ENCODE peak calls at places on chromosomes 13 and 19, in eight cellular contexts. One of them, this sample, is unnamed.

GRCh38 chr19:33953023-33953422 is 156.4 kb downstream of the KCTD15 start:
- DNase-seq in CD8-positive, alpha-beta T cell: no peak
- DNase-seq in GM23338: no peak
- DNase-seq in psoas muscle: no peak
- DNase-seq in endothelial cell of umbilical vein: no peak
- DNase-seq in fibroblast of lung: no peak
- DNase-seq in A549: no peak
- DNase-seq in breast epithelium: no peak
- DNase-seq in this sample: no peak

GRCh38 chr13:99432637-99433542 is 68.4 kb upstream of the TM9SF2 start:
- DNase-seq in CD8-positive, alpha-beta T cell: peak
- DNase-seq in GM23338: peak
- DNase-seq in psoas muscle: peak
- DNase-seq in endothelial cell of umbilical vein: peak
- DNase-seq in fibroblast of lung: peak
- DNase-seq in A549: peak
- DNase-seq in breast epithelium: peak
- DNase-seq in this sample: no peak

GRCh38 chr13:40599722-40600121 is 66.7 kb downstream of the FOXO1 start:
- DNase-seq in CD8-positive, alpha-beta T cell: no peak
- DNase-seq in GM23338: no peak
- DNase-seq in psoas muscle: no peak
- DNase-seq in endothelial cell of umbilical vein: no peak
- DNase-seq in fibroblast of lung: no peak
- DNase-seq in A549: no peak
- DNase-seq in breast epithelium: no peak
- DNase-seq in this sample: no peak

GRCh38 chr19:29690842-29691241 is 24.2 kb downstream of the C19orf12 start:
- DNase-seq in CD8-positive, alpha-beta T cell: peak
- DNase-seq in GM23338: peak
- DNase-seq in psoas muscle: peak
- DNase-seq in endothelial cell of umbilical vein: peak
- DNase-seq in fibroblast of lung: peak
- DNase-seq in A549: peak
- DNase-seq in breast epithelium: no peak
- DNase-seq in this sample: no peak

GRCh38 chr13:110347535-110348308 is 40.6 kb downstream of the COL4A2 start:
- DNase-seq in CD8-positive, alpha-beta T cell: no peak
- DNase-seq in GM23338: no peak
- DNase-seq in psoas muscle: peak
- DNase-seq in endothelial cell of umbilical vein: no peak
- DNase-seq in fibroblast of lung: peak
- DNase-seq in A549: peak
- DNase-seq in breast epithelium: peak
- DNase-seq in this sample: no peak

GRCh38 chr13:37899753-37900152 is 30.2 kb upstream of the TRPC4 start:
- DNase-seq in CD8-positive, alpha-beta T cell: no peak
- DNase-seq in GM23338: no peak
- DNase-seq in psoas muscle: no peak
- DNase-seq in endothelial cell of umbilical vein: no peak
- DNase-seq in fibroblast of lung: no peak
- DNase-seq in A549: no peak
- DNase-seq in breast epithelium: no peak
- DNase-seq in this sample: no peak

GRCh38 chr19:7689165-7689564 is 8.5 kb downstream of the TRAPPC5 start:
- DNase-seq in CD8-positive, alpha-beta T cell: no peak
- DNase-seq in GM23338: peak
- DNase-seq in psoas muscle: no peak
- DNase-seq in endothelial cell of umbilical vein: no peak
- DNase-seq in fibroblast of lung: no peak
- DNase-seq in A549: no peak
- DNase-seq in breast epithelium: no peak
- DNase-seq in this sample: no peak

GRCh38 chr13:72150502-72150901 is 283.5 kb upstream of the DACH1 start:
- DNase-seq in CD8-positive, alpha-beta T cell: no peak
- DNase-seq in GM23338: peak
- DNase-seq in psoas muscle: no peak
- DNase-seq in endothelial cell of umbilical vein: no peak
- DNase-seq in fibroblast of lung: no peak
- DNase-seq in A549: no peak
- DNase-seq in breast epithelium: no peak
- DNase-seq in this sample: no peak

GRCh38 chr13:37316935-37317334 is 211.5 kb upstream of the CSNK1A1L start:
- DNase-seq in CD8-positive, alpha-beta T cell: no peak
- DNase-seq in GM23338: no peak
- DNase-seq in psoas muscle: no peak
- DNase-seq in endothelial cell of umbilical vein: no peak
- DNase-seq in fibroblast of lung: no peak
- DNase-seq in A549: no peak
- DNase-seq in breast epithelium: no peak
- DNase-seq in this sample: no peak

GRCh38 chr19:10688545-10689280 is 12.5 kb upstream of the QTRT1 start:
- DNase-seq in CD8-positive, alpha-beta T cell: no peak
- DNase-seq in GM23338: no peak
- DNase-seq in psoas muscle: no peak
- DNase-seq in endothelial cell of umbilical vein: no peak
- DNase-seq in fibroblast of lung: no peak
- DNase-seq in A549: no peak
- DNase-seq in breast epithelium: no peak
- DNase-seq in this sample: no peak

GRCh38 chr19:42033413-42033812 is 36.6 kb downstream of the GRIK5 start:
- DNase-seq in CD8-positive, alpha-beta T cell: no peak
- DNase-seq in GM23338: no peak
- DNase-seq in psoas muscle: no peak
- DNase-seq in endothelial cell of umbilical vein: no peak
- DNase-seq in fibroblast of lung: no peak
- DNase-seq in A549: no peak
- DNase-seq in breast epithelium: no peak
- DNase-seq in this sample: no peak

GRCh38 chr13:75830842-75831241 is 194.7 kb downstream of the LMO7 start:
- DNase-seq in CD8-positive, alpha-beta T cell: no peak
- DNase-seq in GM23338: no peak
- DNase-seq in psoas muscle: no peak
- DNase-seq in endothelial cell of umbilical vein: no peak
- DNase-seq in fibroblast of lung: peak
- DNase-seq in A549: no peak
- DNase-seq in breast epithelium: no peak
- DNase-seq in this sample: no peak

GRCh38 chr19:34120846-34121639 is 51.3 kb upstream of the LSM14A start:
- DNase-seq in CD8-positive, alpha-beta T cell: peak
- DNase-seq in GM23338: peak
- DNase-seq in psoas muscle: no peak
- DNase-seq in endothelial cell of umbilical vein: peak
- DNase-seq in fibroblast of lung: peak
- DNase-seq in A549: peak
- DNase-seq in breast epithelium: no peak
- DNase-seq in this sample: no peak

GRCh38 chr19:56423985-56424353 is 19.8 kb downstream of the ZNF583 start:
- DNase-seq in CD8-positive, alpha-beta T cell: no peak
- DNase-seq in GM23338: no peak
- DNase-seq in psoas muscle: no peak
- DNase-seq in endothelial cell of umbilical vein: no peak
- DNase-seq in fibroblast of lung: peak
- DNase-seq in A549: no peak
- DNase-seq in breast epithelium: no peak
- DNase-seq in this sample: no peak

GRCh38 chr19:53055117-53055516 is 10.6 kb downstream of the ERVV-2 start:
- DNase-seq in CD8-positive, alpha-beta T cell: no peak
- DNase-seq in GM23338: no peak
- DNase-seq in psoas muscle: no peak
- DNase-seq in endothelial cell of umbilical vein: no peak
- DNase-seq in fibroblast of lung: no peak
- DNase-seq in A549: no peak
- DNase-seq in breast epithelium: no peak
- DNase-seq in this sample: no peak

GRCh38 chr19:2047449-2048103 is 3.5 kb downstream of the MKNK2 start:
- DNase-seq in CD8-positive, alpha-beta T cell: peak
- DNase-seq in GM23338: no peak
- DNase-seq in psoas muscle: peak
- DNase-seq in endothelial cell of umbilical vein: peak
- DNase-seq in fibroblast of lung: peak
- DNase-seq in A549: peak
- DNase-seq in breast epithelium: no peak
- DNase-seq in this sample: no peak

GRCh38 chr13:71831716-71832115 is 35.3 kb downstream of the DACH1 start:
- DNase-seq in CD8-positive, alpha-beta T cell: no peak
- DNase-seq in GM23338: peak
- DNase-seq in psoas muscle: no peak
- DNase-seq in endothelial cell of umbilical vein: no peak
- DNase-seq in fibroblast of lung: no peak
- DNase-seq in A549: no peak
- DNase-seq in breast epithelium: no peak
- DNase-seq in this sample: no peak

GRCh38 chr13:45658586-45659235 is 43.2 kb upstream of the ERICH6B start:
- DNase-seq in CD8-positive, alpha-beta T cell: no peak
- DNase-seq in GM23338: no peak
- DNase-seq in psoas muscle: no peak
- DNase-seq in endothelial cell of umbilical vein: no peak
- DNase-seq in fibroblast of lung: no peak
- DNase-seq in A549: no peak
- DNase-seq in breast epithelium: no peak
- DNase-seq in this sample: no peak

GRCh38 chr13:46595136-46595917 is 42.4 kb downstream of the LRCH1 start:
- DNase-seq in CD8-positive, alpha-beta T cell: no peak
- DNase-seq in GM23338: no peak
- DNase-seq in psoas muscle: no peak
- DNase-seq in endothelial cell of umbilical vein: peak
- DNase-seq in fibroblast of lung: no peak
- DNase-seq in A549: no peak
- DNase-seq in breast epithelium: peak
- DNase-seq in this sample: no peak

GRCh38 chr13:52345048-52345447 is 60.9 kb downstream of the THSD1 start:
- DNase-seq in CD8-positive, alpha-beta T cell: no peak
- DNase-seq in GM23338: no peak
- DNase-seq in psoas muscle: no peak
- DNase-seq in endothelial cell of umbilical vein: peak
- DNase-seq in fibroblast of lung: peak
- DNase-seq in A549: no peak
- DNase-seq in breast epithelium: no peak
- DNase-seq in this sample: no peak

GRCh38 chr19:21462540-21462939 is 42.9 kb upstream of the ZNF429 start:
- DNase-seq in CD8-positive, alpha-beta T cell: no peak
- DNase-seq in GM23338: no peak
- DNase-seq in psoas muscle: no peak
- DNase-seq in endothelial cell of umbilical vein: no peak
- DNase-seq in fibroblast of lung: no peak
- DNase-seq in A549: no peak
- DNase-seq in breast epithelium: no peak
- DNase-seq in this sample: no peak
- H3K4me3 ChIP-seq in CD8-positive, alpha-beta T cell: no peak
- H3K4me3 ChIP-seq in GM23338: peak
- H3K4me3 ChIP-seq in psoas muscle: no peak
- H3K4me3 ChIP-seq in endothelial cell of umbilical vein: no peak
- H3K4me3 ChIP-seq in fibroblast of lung: no peak
- H3K4me3 ChIP-seq in A549: no peak
- H3K4me3 ChIP-seq in breast epithelium: no peak
- H3K4me3 ChIP-seq in this sample: no peak

DNA sequence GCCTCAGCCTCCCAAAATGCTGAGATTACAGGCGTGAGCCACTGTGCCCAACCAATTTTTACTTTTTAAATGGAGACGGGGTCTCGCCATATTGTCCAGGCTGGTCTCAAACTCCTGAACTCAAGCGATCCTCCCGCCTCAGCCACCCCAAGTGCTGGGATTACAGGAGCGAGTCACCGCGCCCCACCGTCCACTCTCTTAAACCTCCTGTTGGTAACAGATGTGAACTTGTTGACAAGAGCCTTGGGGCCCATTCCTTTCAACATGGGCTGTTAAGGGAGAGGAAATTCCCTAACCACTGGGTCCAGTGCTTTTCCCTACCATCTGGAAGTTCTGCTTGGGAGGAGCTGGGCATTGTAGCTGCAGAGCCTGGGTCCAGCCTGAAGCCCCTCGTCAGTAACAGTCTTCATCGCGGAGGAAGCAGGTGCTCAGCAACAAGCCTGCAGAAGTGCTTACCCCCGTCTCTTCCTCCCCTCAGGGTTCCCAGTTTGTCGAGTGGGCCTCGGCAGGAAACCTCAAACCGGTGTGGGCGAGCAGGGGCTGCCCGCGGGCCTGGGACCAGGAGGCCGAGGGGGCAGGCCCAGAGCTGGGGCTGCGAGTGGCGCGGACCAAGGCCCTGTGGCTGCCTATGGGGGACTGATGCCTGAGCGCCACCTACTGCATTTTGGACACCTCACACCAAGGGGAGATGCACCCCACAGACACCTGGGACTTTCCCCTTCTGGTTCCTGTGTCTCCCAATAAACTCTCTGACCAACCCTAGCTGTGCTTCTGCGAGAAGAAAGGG is 4.0 kb upstream of the FLT3LG start:
- DNase-seq in CD8-positive, alpha-beta T cell: peak
- DNase-seq in GM23338: peak
- DNase-seq in psoas muscle: peak
- DNase-seq in endothelial cell of umbilical vein: no peak
- DNase-seq in fibroblast of lung: no peak
- DNase-seq in A549: no peak
- DNase-seq in breast epithelium: no peak
- DNase-seq in this sample: no peak
- TF ChIP-seq CTCF in CD8-positive, alpha-beta T cell: peak
- TF ChIP-seq CTCF in GM23338: peak
- TF ChIP-seq CTCF in psoas muscle: no peak
- TF ChIP-seq CTCF in endothelial cell of umbilical vein: no peak
- TF ChIP-seq CTCF in fibroblast of lung: no peak
- TF ChIP-seq CTCF in A549: peak
- TF ChIP-seq CTCF in breast epithelium: no peak
- TF ChIP-seq CTCF in this sample: no peak

GRCh38 chr19:17243340-17243853 is 2.3 kb downstream of the NR2F6 start:
- DNase-seq in CD8-positive, alpha-beta T cell: no peak
- DNase-seq in GM23338: no peak
- DNase-seq in psoas muscle: no peak
- DNase-seq in endothelial cell of umbilical vein: no peak
- DNase-seq in fibroblast of lung: no peak
- DNase-seq in A549: no peak
- DNase-seq in breast epithelium: no peak
- DNase-seq in this sample: no peak
- H3K27ac ChIP-seq in CD8-positive, alpha-beta T cell: no peak
- H3K27ac ChIP-seq in GM23338: peak
- H3K27ac ChIP-seq in psoas muscle: peak
- H3K27ac ChIP-seq in endothelial cell of umbilical vein: no peak
- H3K27ac ChIP-seq in fibroblast of lung: peak
- H3K27ac ChIP-seq in A549: peak
- H3K27ac ChIP-seq in breast epithelium: peak
- H3K27ac ChIP-seq in this sample: no peak

GRCh38 chr13:97751477-97751876 is 202.0 kb upstream of the IPO5 start:
- DNase-seq in CD8-positive, alpha-beta T cell: no peak
- DNase-seq in GM23338: no peak
- DNase-seq in psoas muscle: no peak
- DNase-seq in endothelial cell of umbilical vein: no peak
- DNase-seq in fibroblast of lung: no peak
- DNase-seq in A549: no peak
- DNase-seq in breast epithelium: no peak
- DNase-seq in this sample: no peak
- H3K4me3 ChIP-seq in CD8-positive, alpha-beta T cell: no peak
- H3K4me3 ChIP-seq in GM23338: no peak
- H3K4me3 ChIP-seq in psoas muscle: no peak
- H3K4me3 ChIP-seq in endothelial cell of umbilical vein: no peak
- H3K4me3 ChIP-seq in fibroblast of lung: no peak
- H3K4me3 ChIP-seq in A549: no peak
- H3K4me3 ChIP-seq in breast epithelium: no peak
- H3K4me3 ChIP-seq in this sample: no peak

GRCh38 chr19:18522124-18522861 is 423 bp upstream of the ELL start:
- DNase-seq in CD8-positive, alpha-beta T cell: peak
- DNase-seq in GM23338: peak
- DNase-seq in psoas muscle: peak
- DNase-seq in endothelial cell of umbilical vein: peak
- DNase-seq in fibroblast of lung: peak
- DNase-seq in A549: peak
- DNase-seq in breast epithelium: peak
- DNase-seq in this sample: peak
- TF ChIP-seq CTCF in CD8-positive, alpha-beta T cell: no peak
- TF ChIP-seq CTCF in GM23338: no peak
- TF ChIP-seq CTCF in psoas muscle: peak
- TF ChIP-seq CTCF in endothelial cell of umbilical vein: peak
- TF ChIP-seq CTCF in fibroblast of lung: no peak
- TF ChIP-seq CTCF in A549: no peak
- TF ChIP-seq CTCF in breast epithelium: peak
- TF ChIP-seq CTCF in this sample: peak